ENCODE peak calls at places on chromosomes 2 and 18, in eight cellular contexts. One of them, this sample, is unnamed.

GRCh38 chr2:71684226-71685072 is 231.1 kb downstream of the DYSF start:
- DNase-seq in breast epithelium: peak
- DNase-seq in endothelial cell: no peak
- DNase-seq in H1: no peak
- DNase-seq in heart right ventricle: no peak
- DNase-seq in GM13977: no peak
- DNase-seq in lower leg skin: no peak
- DNase-seq in cardiac fibroblast: no peak
- DNase-seq in this sample: no peak

GRCh38 chr18:80247403-80247916 is at the start of gene PARD6G:
- DNase-seq in H1: no peak
- DNase-seq in lower leg skin: peak
- DNase-seq in breast epithelium: peak
- DNase-seq in endothelial cell: peak
- DNase-seq in heart right ventricle: peak
- DNase-seq in GM13977: peak
- DNase-seq in cardiac fibroblast: peak
- DNase-seq in this sample: peak

GRCh38 chr18:61833978-61834377 is 58.8 kb downstream of the RNF152 start:
- DNase-seq in H1: no peak
- DNase-seq in endothelial cell: no peak
- DNase-seq in lower leg skin: no peak
- DNase-seq in cardiac fibroblast: peak
- DNase-seq in heart right ventricle: no peak
- DNase-seq in breast epithelium: no peak
- DNase-seq in GM13977: no peak
- DNase-seq in this sample: peak

GRCh38 chr18:37253424-37254255 is 312.0 kb downstream of the CELF4 start:
- DNase-seq in breast epithelium: no peak
- DNase-seq in H1: no peak
- DNase-seq in cardiac fibroblast: no peak
- DNase-seq in GM13977: peak
- DNase-seq in lower leg skin: no peak
- DNase-seq in heart right ventricle: peak
- DNase-seq in endothelial cell: peak
- DNase-seq in this sample: no peak

GRCh38 chr18:61569176-61569892 is 236.1 kb downstream of the CDH20 start:
- DNase-seq in heart right ventricle: peak
- DNase-seq in GM13977: no peak
- DNase-seq in H1: no peak
- DNase-seq in lower leg skin: no peak
- DNase-seq in endothelial cell: no peak
- DNase-seq in cardiac fibroblast: peak
- DNase-seq in breast epithelium: no peak
- DNase-seq in this sample: peak

GRCh38 chr2:228417966-228418365 is 236.5 kb upstream of the SPHKAP start:
- DNase-seq in GM13977: no peak
- DNase-seq in lower leg skin: no peak
- DNase-seq in cardiac fibroblast: peak
- DNase-seq in endothelial cell: no peak
- DNase-seq in breast epithelium: no peak
- DNase-seq in H1: no peak
- DNase-seq in heart right ventricle: no peak
- DNase-seq in this sample: no peak

GRCh38 chr2:179265082-179265575 is 497 bp upstream of the SESTD1 start:
- DNase-seq in endothelial cell: no peak
- DNase-seq in cardiac fibroblast: peak
- DNase-seq in heart right ventricle: no peak
- DNase-seq in breast epithelium: no peak
- DNase-seq in lower leg skin: no peak
- DNase-seq in GM13977: no peak
- DNase-seq in H1: no peak
- DNase-seq in this sample: peak

GRCh38 chr2:29063646-29064372 is 10.5 kb downstream of the PCARE start:
- DNase-seq in GM13977: no peak
- DNase-seq in heart right ventricle: no peak
- DNase-seq in lower leg skin: no peak
- DNase-seq in breast epithelium: peak
- DNase-seq in endothelial cell: no peak
- DNase-seq in H1: no peak
- DNase-seq in cardiac fibroblast: peak
- DNase-seq in this sample: peak

GRCh38 chr18:75200071-75200470 is 8.9 kb downstream of the PTGR3 start:
- DNase-seq in breast epithelium: no peak
- DNase-seq in lower leg skin: no peak
- DNase-seq in endothelial cell: no peak
- DNase-seq in GM13977: no peak
- DNase-seq in cardiac fibroblast: no peak
- DNase-seq in heart right ventricle: no peak
- DNase-seq in H1: no peak
- DNase-seq in this sample: no peak

GRCh38 chr2:167712275-167712674 is 535.1 kb downstream of the STK39 start:
- DNase-seq in GM13977: no peak
- DNase-seq in heart right ventricle: no peak
- DNase-seq in breast epithelium: no peak
- DNase-seq in H1: no peak
- DNase-seq in cardiac fibroblast: no peak
- DNase-seq in endothelial cell: no peak
- DNase-seq in lower leg skin: no peak
- DNase-seq in this sample: no peak

GRCh38 chr2:2233171-2233826 is 97.8 kb downstream of the MYT1L start:
- DNase-seq in cardiac fibroblast: no peak
- DNase-seq in breast epithelium: no peak
- DNase-seq in heart right ventricle: no peak
- DNase-seq in H1: no peak
- DNase-seq in lower leg skin: no peak
- DNase-seq in GM13977: no peak
- DNase-seq in endothelial cell: no peak
- DNase-seq in this sample: no peak

GRCh38 chr2:69196327-69197117 is 183.5 kb downstream of the ANTXR1 start:
- DNase-seq in cardiac fibroblast: peak
- DNase-seq in GM13977: no peak
- DNase-seq in endothelial cell: no peak
- DNase-seq in H1: no peak
- DNase-seq in heart right ventricle: no peak
- DNase-seq in breast epithelium: no peak
- DNase-seq in lower leg skin: no peak
- DNase-seq in this sample: peak

GRCh38 chr2:59806486-59806885 is 747.0 kb downstream of the BCL11A start:
- DNase-seq in endothelial cell: no peak
- DNase-seq in cardiac fibroblast: no peak
- DNase-seq in breast epithelium: no peak
- DNase-seq in heart right ventricle: no peak
- DNase-seq in lower leg skin: no peak
- DNase-seq in GM13977: no peak
- DNase-seq in H1: no peak
- DNase-seq in this sample: no peak

GRCh38 chr18:25464211-25464610 is 112.2 kb upstream of the ZNF521 start:
- DNase-seq in H1: no peak
- DNase-seq in GM13977: no peak
- DNase-seq in endothelial cell: no peak
- DNase-seq in lower leg skin: no peak
- DNase-seq in cardiac fibroblast: no peak
- DNase-seq in breast epithelium: no peak
- DNase-seq in heart right ventricle: no peak
- DNase-seq in this sample: peak

GRCh38 chr2:45691600-45691999 is 40.1 kb downstream of the PRKCE start:
- DNase-seq in heart right ventricle: no peak
- DNase-seq in endothelial cell: no peak
- DNase-seq in H1: no peak
- DNase-seq in lower leg skin: no peak
- DNase-seq in GM13977: no peak
- DNase-seq in breast epithelium: no peak
- DNase-seq in cardiac fibroblast: no peak
- DNase-seq in this sample: no peak

GRCh38 chr2:67641709-67642397 is 244.7 kb downstream of the ETAA1 start:
- DNase-seq in breast epithelium: no peak
- DNase-seq in H1: no peak
- DNase-seq in lower leg skin: no peak
- DNase-seq in heart right ventricle: no peak
- DNase-seq in GM13977: no peak
- DNase-seq in endothelial cell: no peak
- DNase-seq in cardiac fibroblast: no peak
- DNase-seq in this sample: peak

GRCh38 chr2:13413989-13414388 is 697.3 kb downstream of the TRIB2 start:
- DNase-seq in breast epithelium: no peak
- DNase-seq in heart right ventricle: no peak
- DNase-seq in endothelial cell: no peak
- DNase-seq in H1: no peak
- DNase-seq in GM13977: no peak
- DNase-seq in cardiac fibroblast: no peak
- DNase-seq in lower leg skin: no peak
- DNase-seq in this sample: no peak

GRCh38 chr2:25146896-25147295 is 21.5 kb downstream of the POMC start:
- DNase-seq in GM13977: no peak
- DNase-seq in breast epithelium: no peak
- DNase-seq in heart right ventricle: no peak
- DNase-seq in endothelial cell: no peak
- DNase-seq in lower leg skin: no peak
- DNase-seq in H1: no peak
- DNase-seq in cardiac fibroblast: no peak
- DNase-seq in this sample: no peak

GRCh38 chr2:127225186-127225960 is 5.3 kb upstream of the CYP27C1 start:
- DNase-seq in H1: no peak
- DNase-seq in cardiac fibroblast: peak
- DNase-seq in endothelial cell: no peak
- DNase-seq in GM13977: no peak
- DNase-seq in lower leg skin: no peak
- DNase-seq in heart right ventricle: no peak
- DNase-seq in breast epithelium: no peak
- DNase-seq in this sample: peak

GRCh38 chr2:46331099-46331766 is 34.0 kb downstream of the EPAS1 start:
- DNase-seq in heart right ventricle: no peak
- DNase-seq in breast epithelium: no peak
- DNase-seq in H1: no peak
- DNase-seq in lower leg skin: no peak
- DNase-seq in cardiac fibroblast: no peak
- DNase-seq in GM13977: no peak
- DNase-seq in endothelial cell: no peak
- DNase-seq in this sample: no peak

GRCh38 chr2:6525371-6525770 is 340.3 kb downstream of the CMPK2 start:
- DNase-seq in lower leg skin: no peak
- DNase-seq in GM13977: no peak
- DNase-seq in endothelial cell: no peak
- DNase-seq in heart right ventricle: no peak
- DNase-seq in H1: no peak
- DNase-seq in breast epithelium: no peak
- DNase-seq in cardiac fibroblast: no peak
- DNase-seq in this sample: no peak

GRCh38 chr2:21220930-21221329 is 97.2 kb downstream of the TDRD15 start:
- DNase-seq in H1: no peak
- DNase-seq in GM13977: no peak
- DNase-seq in endothelial cell: no peak
- DNase-seq in heart right ventricle: no peak
- DNase-seq in lower leg skin: no peak
- DNase-seq in breast epithelium: no peak
- DNase-seq in cardiac fibroblast: no peak
- DNase-seq in this sample: peak

GRCh38 chr18:59616501-59616900 is 80.7 kb downstream of the CCBE1 start:
- DNase-seq in endothelial cell: no peak
- DNase-seq in breast epithelium: no peak
- DNase-seq in H1: no peak
- DNase-seq in heart right ventricle: no peak
- DNase-seq in GM13977: no peak
- DNase-seq in lower leg skin: no peak
- DNase-seq in cardiac fibroblast: no peak
- DNase-seq in this sample: peak

GRCh38 chr18:62767321-62767720 is 52.0 kb downstream of the PHLPP1 start:
- DNase-seq in lower leg skin: no peak
- DNase-seq in cardiac fibroblast: peak
- DNase-seq in breast epithelium: no peak
- DNase-seq in heart right ventricle: no peak
- DNase-seq in H1: no peak
- DNase-seq in endothelial cell: no peak
- DNase-seq in GM13977: no peak
- DNase-seq in this sample: peak

GRCh38 chr2:240896871-240897692 is 1.1 kb upstream of the MAB21L4 start:
- DNase-seq in lower leg skin: no peak
- DNase-seq in heart right ventricle: peak
- DNase-seq in breast epithelium: no peak
- DNase-seq in GM13977: no peak
- DNase-seq in cardiac fibroblast: no peak
- DNase-seq in H1: no peak
- DNase-seq in endothelial cell: no peak
- DNase-seq in this sample: no peak

DNA sequence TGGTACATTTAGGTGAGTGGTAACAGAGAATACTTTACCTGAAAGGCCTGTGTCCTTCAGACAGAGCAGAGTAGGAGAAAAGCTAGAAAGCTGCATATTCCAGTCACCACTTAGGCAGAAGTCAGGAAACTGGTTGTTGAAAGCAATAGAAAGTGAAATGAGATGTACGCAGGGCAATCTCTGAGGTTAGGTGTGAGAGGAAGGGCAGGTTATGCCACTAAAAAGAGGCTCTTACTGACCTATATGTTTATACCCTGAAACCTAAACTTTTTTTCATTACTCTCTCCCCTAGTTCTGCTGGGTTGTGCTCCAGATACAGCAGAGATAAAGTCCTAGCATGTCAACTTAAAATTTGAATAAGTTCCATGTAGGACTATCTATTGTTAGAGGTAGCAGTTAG is 93.5 kb downstream of the COX7A2L start:
- DNase-seq in heart right ventricle: no peak
- DNase-seq in lower leg skin: no peak
- DNase-seq in endothelial cell: no peak
- DNase-seq in GM13977: no peak
- DNase-seq in breast epithelium: no peak
- DNase-seq in H1: no peak
- DNase-seq in cardiac fibroblast: no peak
- DNase-seq in this sample: no peak
- TF ChIP-seq CTCF in heart right ventricle: no peak
- TF ChIP-seq CTCF in lower leg skin: no peak
- TF ChIP-seq CTCF in endothelial cell: no peak
- TF ChIP-seq CTCF in GM13977: no peak
- TF ChIP-seq CTCF in breast epithelium: no peak
- TF ChIP-seq CTCF in H1: no peak
- TF ChIP-seq CTCF in cardiac fibroblast: no peak
- TF ChIP-seq CTCF in this sample: no peak

GRCh38 chr2:11465485-11466306 is at the start of gene E2F6:
- DNase-seq in heart right ventricle: peak
- DNase-seq in breast epithelium: peak
- DNase-seq in cardiac fibroblast: peak
- DNase-seq in endothelial cell: peak
- DNase-seq in lower leg skin: peak
- DNase-seq in H1: peak
- DNase-seq in GM13977: peak
- DNase-seq in this sample: peak
- TF ChIP-seq CTCF in heart right ventricle: no peak
- TF ChIP-seq CTCF in breast epithelium: peak
- TF ChIP-seq CTCF in cardiac fibroblast: no peak
- TF ChIP-seq CTCF in endothelial cell: no peak
- TF ChIP-seq CTCF in lower leg skin: no peak
- TF ChIP-seq CTCF in H1: no peak
- TF ChIP-seq CTCF in GM13977: no peak
- TF ChIP-seq CTCF in this sample: no peak

GRCh38 chr18:10437837-10438236 is 16.6 kb upstream of the APCDD1 start:
- DNase-seq in breast epithelium: no peak
- DNase-seq in lower leg skin: no peak
- DNase-seq in endothelial cell: no peak
- DNase-seq in H1: no peak
- DNase-seq in cardiac fibroblast: no peak
- DNase-seq in GM13977: no peak
- DNase-seq in heart right ventricle: no peak
- DNase-seq in this sample: no peak
- TF ChIP-seq CTCF in breast epithelium: no peak
- TF ChIP-seq CTCF in lower leg skin: no peak
- TF ChIP-seq CTCF in endothelial cell: no peak
- TF ChIP-seq CTCF in H1: no peak
- TF ChIP-seq CTCF in cardiac fibroblast: no peak
- TF ChIP-seq CTCF in GM13977: no peak
- TF ChIP-seq CTCF in heart right ventricle: no peak
- TF ChIP-seq CTCF in this sample: no peak

GRCh38 chr2:150487537-150488429 is at the start of gene RND3:
- DNase-seq in GM13977: peak
- DNase-seq in endothelial cell: peak
- DNase-seq in lower leg skin: peak
- DNase-seq in heart right ventricle: peak
- DNase-seq in H1: peak
- DNase-seq in breast epithelium: peak
- DNase-seq in cardiac fibroblast: peak
- DNase-seq in this sample: peak
- TF ChIP-seq CTCF in GM13977: peak
- TF ChIP-seq CTCF in endothelial cell: peak
- TF ChIP-seq CTCF in lower leg skin: no peak
- TF ChIP-seq CTCF in heart right ventricle: peak
- TF ChIP-seq CTCF in H1: peak
- TF ChIP-seq CTCF in breast epithelium: peak
- TF ChIP-seq CTCF in cardiac fibroblast: peak
- TF ChIP-seq CTCF in this sample: peak